ENCODE peak calls at places on chromosome 4, in five cellular contexts. D, F, P, K and O are unnamed samples.

GRCh38 chr4:148364525-148364924 is 77.7 kb downstream of the NR3C2 start:
- DNase-seq in P (no peak), K (no peak), F (no peak), D (no peak), O (no peak)

GRCh38 chr4:30802622-30803323 is 82.6 kb downstream of the PCDH7 start:
- DNase-seq in K (no peak), D (no peak), P (no peak), F (no peak), O (no peak)

GRCh38 chr4:99436462-99436861 is 1.3 kb upstream of the ADH7 start:
- DNase-seq in D (no peak), P (no peak), K (no peak), F (no peak), O (no peak)

GRCh38 chr4:88672987-88673386 is 24.6 kb downstream of the NAP1L5 start:
- DNase-seq in D (peak), F (no peak), K (peak), P (peak), O (peak)

GRCh38 chr4:7647932-7648812 is 213.4 kb upstream of the PSAPL1 start:
- DNase-seq in D (peak), P (no peak), F (no peak), K (peak), O (no peak)

GRCh38 chr4:39913466-39913865 is 64.2 kb downstream of the PDS5A start:
- DNase-seq in P (no peak), D (no peak), K (no peak), F (no peak), O (no peak)

GRCh38 chr4:159227984-159228383 is 125.1 kb downstream of the RAPGEF2 start:
- DNase-seq in K (no peak), P (no peak), F (no peak), D (peak), O (no peak)

GRCh38 chr4:89006307-89006706 is 50.7 kb downstream of the FAM13A start:
- DNase-seq in D (no peak), P (no peak), F (no peak), K (no peak), O (no peak)

GRCh38 chr4:123662827-123663226 is 266.2 kb downstream of the SPRY1 start:
- DNase-seq in D (no peak), F (no peak), K (no peak), P (no peak), O (no peak)

GRCh38 chr4:107666134-107666533 is 53.9 kb downstream of the PAPSS1 start:
- DNase-seq in P (no peak), D (peak), K (no peak), F (no peak), O (peak)

GRCh38 chr4:3251691-3252479 is 2.9 kb downstream of the MSANTD1 start:
- DNase-seq in K (no peak), D (no peak), P (no peak), F (no peak), O (no peak)

GRCh38 chr4:7842384-7843279 is 97.0 kb downstream of the AFAP1 start:
- DNase-seq in K (no peak), F (no peak), P (no peak), D (no peak), O (peak)

GRCh38 chr4:15130441-15130840 is 128.2 kb downstream of the CPEB2 start:
- DNase-seq in K (no peak), D (no peak), P (no peak), F (no peak), O (no peak)

GRCh38 chr4:53990641-53991040 is 73.8 kb downstream of the CHIC2 start:
- DNase-seq in P (no peak), F (no peak), K (no peak), D (no peak), O (no peak)

GRCh38 chr4:109412805-109413204 is 20.8 kb upstream of the SEC24B start:
- DNase-seq in D (no peak), P (no peak), K (no peak), F (no peak), O (no peak)

GRCh38 chr4:101242441-101242840 is 104.9 kb downstream of the PPP3CA start:
- DNase-seq in D (no peak), F (no peak), P (no peak), K (no peak), O (no peak)

GRCh38 chr4:180811556-180811955 is 1431.6 kb upstream of the TENM3 start:
- DNase-seq in F (no peak), K (no peak), P (no peak), D (no peak), O (no peak)

GRCh38 chr4:56182356-56182755 is 204.9 kb downstream of the AASDH start:
- DNase-seq in F (no peak), P (no peak), K (no peak), D (no peak), O (no peak)

GRCh38 chr4:154044118-154044517 is 255.2 kb upstream of the SFRP2 start:
- DNase-seq in P (no peak), D (no peak), F (no peak), K (no peak), O (no peak)

GRCh38 chr4:85866508-85866907 is 391.6 kb downstream of the ARHGAP24 start:
- DNase-seq in P (no peak), K (no peak), D (no peak), F (no peak), O (no peak)

GRCh38 chr4:20192754-20193521 is 58.8 kb upstream of the SLIT2 start:
- DNase-seq in P (no peak), D (no peak), K (no peak), F (no peak), O (no peak)

GRCh38 chr4:105283501-105283900 is 136.8 kb downstream of the TET2 start:
- DNase-seq in D (no peak), F (no peak), K (no peak), P (no peak), O (no peak)

GRCh38 chr4:55444822-55445221 is 49.1 kb downstream of the TMEM165 start:
- DNase-seq in K (peak), F (no peak), P (no peak), D (peak), O (peak)

GRCh38 chr4:3655485-3656429 is 110.4 kb upstream of the ADRA2C start:
- DNase-seq in K (no peak), P (no peak), D (no peak), F (no peak), O (no peak)

GRCh38 chr4:135382280-135382679 is 1180.7 kb upstream of the PABPC4L start:
- DNase-seq in F (no peak), P (peak), K (no peak), D (no peak), O (no peak)

GRCh38 chr4:82710202-82710929 is 88.2 kb downstream of the SCD5 start:
- DNase-seq in P (no peak), K (no peak), D (peak), F (no peak), O (no peak)

GRCh38 chr4:7924570-7924969 is 15.1 kb downstream of the AFAP1 start:
- DNase-seq in D (no peak), P (no peak), K (no peak), F (no peak), O (no peak)

GRCh38 chr4:13445841-13446790 is 38.0 kb downstream of the RAB28 start:
- DNase-seq in K (peak), P (peak), D (no peak), F (no peak), O (no peak)

GRCh38 chr4:77156912-77157858 is at the start of gene CCNG2:
- DNase-seq in D (peak), K (peak), F (no peak), P (peak), O (peak)

DNA sequence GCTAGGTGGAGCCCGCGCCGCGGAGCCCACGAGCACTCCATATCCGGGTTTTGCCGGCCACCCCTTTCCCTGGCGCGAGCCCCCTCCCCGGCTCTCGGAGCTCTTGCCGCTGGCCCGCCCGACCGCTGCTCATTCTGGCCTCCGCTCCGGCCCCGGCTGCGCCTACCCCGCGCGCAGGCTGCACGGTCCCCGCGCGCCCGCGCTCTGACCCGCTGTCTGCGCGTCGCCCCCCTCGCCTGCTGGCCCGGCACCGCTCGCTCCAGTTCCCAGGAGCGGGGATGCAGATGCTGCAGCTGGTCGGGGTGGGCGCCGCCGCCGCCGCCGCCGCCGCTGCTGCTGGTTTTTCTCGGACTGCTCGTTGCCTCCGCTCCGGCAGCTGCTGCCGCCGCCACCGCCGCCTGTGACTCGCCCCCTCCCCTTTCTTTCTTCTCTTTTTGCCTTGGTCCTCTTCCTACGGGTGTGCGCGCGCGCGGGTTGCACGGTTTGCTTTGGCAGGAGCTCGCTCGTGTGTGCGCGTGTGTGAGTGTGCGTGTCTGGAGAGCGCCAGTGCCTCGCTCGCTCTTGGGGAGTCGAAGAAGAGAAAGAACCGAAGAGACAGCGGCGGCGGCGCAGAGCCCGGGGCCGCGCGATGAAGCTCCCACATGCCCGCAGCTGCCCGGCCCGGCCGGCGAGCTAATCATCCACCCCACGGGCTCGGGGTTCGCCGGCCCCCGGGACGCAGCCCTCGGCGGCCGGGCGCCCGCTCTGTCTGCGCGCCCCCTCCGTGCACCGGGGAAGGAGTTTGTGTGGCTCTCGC is at the start of gene ADGRL3:
- DNase-seq in P (peak), K (no peak), F (no peak), D (no peak), O (no peak)
- TF ChIP-seq HDAC2 in P (peak), K (no peak), F (no peak), D (no peak), O (no peak)

GRCh38 chr4:152784490-152785195 is 4.9 kb downstream of the ARFIP1 start:
- DNase-seq in P (no peak), K (peak), D (peak), F (no peak), O (peak)
- TF ChIP-seq HDAC2 in P (no peak), K (no peak), D (no peak), F (no peak), O (no peak)

GRCh38 chr4:174999407-174999806 is 81.2 kb downstream of the ADAM29 start:
- DNase-seq in F (no peak), K (no peak), P (no peak), D (no peak), O (peak)
- TF ChIP-seq HDAC2 in F (no peak), K (no peak), P (no peak), D (no peak), O (no peak)

DNA sequence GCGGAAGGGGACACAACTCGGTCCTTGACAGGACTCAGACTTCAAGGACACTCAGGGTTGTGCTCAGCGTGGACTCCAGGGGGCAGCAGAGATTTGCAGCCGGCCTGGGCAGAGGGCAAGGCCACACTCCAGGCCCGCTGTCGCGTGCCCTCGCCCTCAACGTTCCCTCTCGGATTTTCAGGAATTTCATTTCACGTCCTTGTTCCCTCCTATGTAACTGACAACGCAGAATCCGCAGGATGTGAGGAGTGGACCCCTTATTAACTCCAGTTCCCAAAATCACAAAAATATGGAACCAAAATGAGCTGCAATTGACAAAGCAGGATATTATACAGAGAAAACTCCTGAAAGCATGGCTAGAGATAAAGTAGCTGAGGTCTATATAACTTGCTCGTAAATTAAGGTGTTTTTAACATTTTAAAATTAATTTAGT is 21.0 kb upstream of the DCTD start:
- DNase-seq in K (peak), F (no peak), D (peak), P (peak), O (peak)
- TF ChIP-seq HDAC2 in K (no peak), F (no peak), D (no peak), P (no peak), O (no peak)

DNA sequence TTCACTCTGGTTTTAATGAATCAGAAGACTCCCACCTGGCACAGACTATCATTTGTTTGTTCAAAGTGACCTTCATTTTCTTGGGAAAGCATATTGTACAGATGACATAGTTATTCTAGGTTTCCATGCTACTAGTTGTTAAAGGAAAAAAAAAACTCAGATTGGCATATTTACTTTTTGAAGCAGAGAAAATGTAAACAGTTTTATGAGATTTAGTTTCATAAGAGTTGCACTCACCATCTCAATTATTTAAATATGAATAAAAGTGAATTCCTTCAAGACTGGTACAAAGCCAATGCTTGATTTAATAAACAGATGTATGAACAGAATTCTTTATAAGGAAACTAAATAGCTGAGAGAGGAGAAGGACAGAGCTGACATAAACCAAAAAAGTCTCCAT is 280.3 kb upstream of the UGT8 start:
- DNase-seq in F (no peak), P (no peak), D (peak), K (no peak), O (peak)
- TF ChIP-seq HDAC2 in F (no peak), P (no peak), D (no peak), K (no peak), O (no peak)

DNA sequence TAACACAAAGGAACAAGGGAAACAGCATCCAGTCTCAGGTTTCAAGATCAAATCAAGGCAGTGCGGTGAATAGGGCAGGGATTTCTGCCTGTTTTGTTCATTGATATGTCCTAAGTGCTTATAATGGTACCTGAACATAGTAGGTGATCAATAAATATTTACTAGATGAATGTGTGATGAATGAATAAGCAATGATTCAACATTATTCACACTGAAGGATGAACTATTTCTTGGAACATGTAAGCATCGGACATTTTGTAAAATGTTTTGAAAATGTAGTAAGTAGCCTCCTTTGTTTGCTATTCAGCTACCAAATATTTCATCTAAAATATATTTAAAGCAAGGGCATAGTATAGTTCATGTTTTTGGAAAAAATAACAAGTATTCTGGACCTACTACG is 67.8 kb downstream of the USP38 start:
- DNase-seq in F (no peak), P (no peak), K (no peak), D (no peak), O (no peak)
- TF ChIP-seq HDAC2 in F (no peak), P (no peak), K (no peak), D (no peak), O (no peak)